ENCODE peak calls at places on chromosomes 6 and 20, in five cellular contexts. J, R, U, A and W are unnamed samples.

GRCh38 chr6:27770724-27771123 is 141.5 kb downstream of the OR2B2 start:
- DNase-seq in J (no peak), R (no peak), U (no peak), A (no peak), W (no peak)

GRCh38 chr6:170476360-170476759 is 76.7 kb downstream of the PSMB1 start:
- DNase-seq in J (no peak), R (no peak), U (no peak), A (no peak), W (no peak)

GRCh38 chr20:60762386-60762785 is 489.7 kb upstream of the CDH4 start:
- DNase-seq in J (no peak), R (no peak), U (no peak), A (no peak), W (no peak)

GRCh38 chr20:11054266-11055025 is 380.6 kb upstream of the JAG1 start:
- DNase-seq in J (no peak), R (no peak), U (no peak), A (no peak), W (no peak)

GRCh38 chr20:44097521-44098255 is 89.3 kb downstream of the JPH2 start:
- DNase-seq in J (no peak), R (no peak), U (no peak), A (peak), W (no peak)

GRCh38 chr20:33229843-33230242 is 6.0 kb upstream of the BPIFA1 start:
- DNase-seq in J (no peak), R (peak), U (no peak), A (no peak), W (no peak)

GRCh38 chr20:63856111-63856511 is 5.2 kb upstream of the ABHD16B start:
- DNase-seq in J (no peak), R (no peak), U (no peak), A (no peak), W (no peak)

GRCh38 chr6:33566182-33567084 is 13.6 kb downstream of the BAK1 start:
- DNase-seq in J (no peak), R (no peak), U (no peak), A (peak), W (no peak)

GRCh38 chr20:4563534-4563933 is 158.2 kb upstream of the PRND start:
- DNase-seq in J (no peak), R (no peak), U (no peak), A (peak), W (peak)

GRCh38 chr6:67956352-67956751 is 678.7 kb upstream of the ADGRB3 start:
- DNase-seq in J (no peak), R (no peak), U (no peak), A (no peak), W (no peak)

GRCh38 chr6:166955121-166955864 is 1.1 kb downstream of the RNASET2 start:
- DNase-seq in J (peak), R (peak), U (no peak), A (peak), W (no peak)

GRCh38 chr20:33162753-33163152 is 5.2 kb upstream of the BPIFA2 start:
- DNase-seq in J (no peak), R (peak), U (no peak), A (no peak), W (no peak)

GRCh38 chr20:58407966-58408557 is 19.0 kb downstream of the VAPB start:
- DNase-seq in J (no peak), R (peak), U (no peak), A (no peak), W (no peak)

GRCh38 chr6:33709605-33710295 is 1.8 kb downstream of the UQCC2 start:
- DNase-seq in J (no peak), R (no peak), U (no peak), A (no peak), W (no peak)

GRCh38 chr6:168188974-168189678 is 110.1 kb upstream of the FRMD1 start:
- DNase-seq in J (no peak), R (peak), U (no peak), A (no peak), W (no peak)

GRCh38 chr6:2578729-2579128 is 172.0 kb downstream of the MYLK4 start:
- DNase-seq in J (no peak), R (no peak), U (no peak), A (peak), W (no peak)

GRCh38 chr6:137423444-137424168 is 70.6 kb downstream of the OLIG3 start:
- DNase-seq in J (no peak), R (no peak), U (no peak), A (no peak), W (no peak)